ENCODE peak calls at places on chromosomes 3 and 15, in five cellular contexts. One of them, this sample, is unnamed.
A peak's percentile ranks its signal among the peaks of the same experiment; 100 is the strongest.

GRCh38 chr3:124119056-124119721 is 127.3 kb upstream of the ROPN1 start:
- DNase-seq in mammary epithelial cell: no peak
- DNase-seq in A549: peak; percentile 6
- DNase-seq in mucosa of descending colon: no peak
- DNase-seq in esophagus squamous epithelium: no peak
- DNase-seq in this sample: no peak

GRCh38 chr15:32933241-32933640 is 215.4 kb downstream of the GREM1 start:
- DNase-seq in mammary epithelial cell: no peak
- DNase-seq in A549: no peak
- DNase-seq in mucosa of descending colon: no peak
- DNase-seq in esophagus squamous epithelium: no peak
- DNase-seq in this sample: no peak

GRCh38 chr15:48644827-48645557 is 517 bp downstream of the FBN1 start:
- DNase-seq in mammary epithelial cell: peak; percentile 63
- DNase-seq in A549: peak; percentile 58
- DNase-seq in mucosa of descending colon: peak; percentile 18
- DNase-seq in esophagus squamous epithelium: no peak
- DNase-seq in this sample: no peak

GRCh38 chr3:197025736-197026480 is 3.7 kb downstream of the MELTF start:
- DNase-seq in mammary epithelial cell: no peak
- DNase-seq in A549: no peak
- DNase-seq in mucosa of descending colon: no peak
- DNase-seq in esophagus squamous epithelium: no peak
- DNase-seq in this sample: no peak

GRCh38 chr3:58333206-58334012 is 717 bp downstream of the PXK start:
- DNase-seq in mammary epithelial cell: no peak
- DNase-seq in A549: peak; percentile 13
- DNase-seq in mucosa of descending colon: peak; percentile 48
- DNase-seq in esophagus squamous epithelium: no peak
- DNase-seq in this sample: no peak

GRCh38 chr3:175605851-175606250 is 746.7 kb downstream of the NAALADL2 start:
- DNase-seq in mammary epithelial cell: no peak
- DNase-seq in A549: no peak
- DNase-seq in mucosa of descending colon: no peak
- DNase-seq in esophagus squamous epithelium: no peak
- DNase-seq in this sample: no peak

GRCh38 chr3:127456471-127457093 is 134.0 kb downstream of the TPRA1 start:
- DNase-seq in mammary epithelial cell: peak; percentile 89
- DNase-seq in A549: no peak
- DNase-seq in mucosa of descending colon: no peak
- DNase-seq in esophagus squamous epithelium: no peak
- DNase-seq in this sample: no peak

GRCh38 chr3:17040322-17040721 is 155.6 kb downstream of the PLCL2 start:
- DNase-seq in mammary epithelial cell: no peak
- DNase-seq in A549: no peak
- DNase-seq in mucosa of descending colon: no peak
- DNase-seq in esophagus squamous epithelium: no peak
- DNase-seq in this sample: no peak

GRCh38 chr3:24494616-24495333 is at the start of gene THRB:
- DNase-seq in mammary epithelial cell: peak; percentile 77
- DNase-seq in A549: peak; percentile 70
- DNase-seq in mucosa of descending colon: peak; percentile 80
- DNase-seq in esophagus squamous epithelium: no peak
- DNase-seq in this sample: peak; percentile 24

GRCh38 chr3:160129459-160130061 is 95.7 kb upstream of the C3orf80 start:
- DNase-seq in mammary epithelial cell: peak; percentile 95
- DNase-seq in A549: peak; percentile 81
- DNase-seq in mucosa of descending colon: no peak
- DNase-seq in esophagus squamous epithelium: no peak
- DNase-seq in this sample: no peak

GRCh38 chr15:52789601-52790165 is 453 bp downstream of the ONECUT1 start:
- DNase-seq in mammary epithelial cell: peak; percentile 21
- DNase-seq in A549: peak; percentile 64
- DNase-seq in mucosa of descending colon: no peak
- DNase-seq in esophagus squamous epithelium: no peak
- DNase-seq in this sample: no peak

GRCh38 chr3:156586905-156587766 is 32.2 kb upstream of the SSR3 start:
- DNase-seq in mammary epithelial cell: no peak
- DNase-seq in A549: no peak
- DNase-seq in mucosa of descending colon: no peak
- DNase-seq in esophagus squamous epithelium: no peak
- DNase-seq in this sample: no peak

GRCh38 chr15:99578809-99579208 is 13.0 kb downstream of the MEF2A start:
- DNase-seq in mammary epithelial cell: no peak
- DNase-seq in A549: no peak
- DNase-seq in mucosa of descending colon: no peak
- DNase-seq in esophagus squamous epithelium: no peak
- DNase-seq in this sample: no peak

GRCh38 chr3:14836049-14836468 is 17.3 kb downstream of the FGD5 start:
- DNase-seq in mammary epithelial cell: no peak
- DNase-seq in A549: no peak
- DNase-seq in mucosa of descending colon: peak; percentile 52
- DNase-seq in esophagus squamous epithelium: no peak
- DNase-seq in this sample: no peak

GRCh38 chr3:56845505-56845904 is 43.8 kb upstream of the ARHGEF3 start:
- DNase-seq in mammary epithelial cell: no peak
- DNase-seq in A549: no peak
- DNase-seq in mucosa of descending colon: no peak
- DNase-seq in esophagus squamous epithelium: no peak
- DNase-seq in this sample: no peak

GRCh38 chr3:60756231-60756630 is 495.0 kb downstream of the FHIT start:
- DNase-seq in mammary epithelial cell: no peak
- DNase-seq in A549: no peak
- DNase-seq in mucosa of descending colon: no peak
- DNase-seq in esophagus squamous epithelium: no peak
- DNase-seq in this sample: no peak

GRCh38 chr3:138461696-138462295 is 27.4 kb downstream of the ESYT3 start:
- DNase-seq in mammary epithelial cell: no peak
- DNase-seq in A549: no peak
- DNase-seq in mucosa of descending colon: no peak
- DNase-seq in esophagus squamous epithelium: no peak
- DNase-seq in this sample: no peak

GRCh38 chr15:100118546-100118945 is 223.2 kb downstream of the ADAMTS17 start:
- DNase-seq in mammary epithelial cell: no peak
- DNase-seq in A549: no peak
- DNase-seq in mucosa of descending colon: no peak
- DNase-seq in esophagus squamous epithelium: no peak
- DNase-seq in this sample: no peak

GRCh38 chr15:26628879-26629529 is 143.9 kb downstream of the GABRB3 start:
- DNase-seq in mammary epithelial cell: no peak
- DNase-seq in A549: peak; percentile 97
- DNase-seq in mucosa of descending colon: peak; percentile 60
- DNase-seq in esophagus squamous epithelium: no peak
- DNase-seq in this sample: no peak

GRCh38 chr15:98745179-98745578 is 96.8 kb downstream of the IGF1R start:
- DNase-seq in mammary epithelial cell: peak; percentile 41
- DNase-seq in A549: no peak
- DNase-seq in mucosa of descending colon: peak; percentile 38
- DNase-seq in esophagus squamous epithelium: no peak
- DNase-seq in this sample: no peak

GRCh38 chr3:43696881-43697280 is 6.1 kb downstream of the ABHD5 start:
- DNase-seq in mammary epithelial cell: peak; percentile 21
- DNase-seq in A549: no peak
- DNase-seq in mucosa of descending colon: no peak
- DNase-seq in esophagus squamous epithelium: no peak
- DNase-seq in this sample: no peak

GRCh38 chr3:126678691-126679317 is 23.9 kb upstream of the TXNRD3 start:
- DNase-seq in mammary epithelial cell: no peak
- DNase-seq in A549: no peak
- DNase-seq in mucosa of descending colon: peak; percentile 25
- DNase-seq in esophagus squamous epithelium: no peak
- DNase-seq in this sample: no peak

GRCh38 chr3:66603161-66603611 is 102.4 kb upstream of the LRIG1 start:
- DNase-seq in mammary epithelial cell: peak; percentile 17
- DNase-seq in A549: no peak
- DNase-seq in mucosa of descending colon: no peak
- DNase-seq in esophagus squamous epithelium: no peak
- DNase-seq in this sample: no peak

GRCh38 chr3:59540241-59540640 is 490.4 kb upstream of the CFAP20DC start:
- DNase-seq in mammary epithelial cell: no peak
- DNase-seq in A549: no peak
- DNase-seq in mucosa of descending colon: no peak
- DNase-seq in esophagus squamous epithelium: no peak
- DNase-seq in this sample: no peak

GRCh38 chr3:123656691-123657090 is 71.8 kb upstream of the HACD2 start:
- DNase-seq in mammary epithelial cell: no peak
- DNase-seq in A549: peak; percentile 34
- DNase-seq in mucosa of descending colon: peak; percentile 34
- DNase-seq in esophagus squamous epithelium: no peak
- DNase-seq in this sample: no peak

GRCh38 chr3:143596957-143597642 is 251.2 kb downstream of the SLC9A9 start:
- DNase-seq in mammary epithelial cell: no peak
- DNase-seq in A549: no peak
- DNase-seq in mucosa of descending colon: peak; percentile 49
- DNase-seq in esophagus squamous epithelium: no peak
- DNase-seq in this sample: no peak

GRCh38 chr3:108882762-108883161 is 60.2 kb downstream of the TRAT1 start:
- DNase-seq in mammary epithelial cell: no peak
- DNase-seq in A549: no peak
- DNase-seq in mucosa of descending colon: no peak
- DNase-seq in esophagus squamous epithelium: no peak
- DNase-seq in this sample: no peak

GRCh38 chr3:108883373-108883772 is 60.8 kb downstream of the TRAT1 start:
- DNase-seq in mammary epithelial cell: no peak
- DNase-seq in A549: no peak
- DNase-seq in mucosa of descending colon: no peak
- DNase-seq in esophagus squamous epithelium: no peak
- DNase-seq in this sample: no peak

GRCh38 chr3:108877906-108878305 is 55.3 kb downstream of the TRAT1 start:
- DNase-seq in mammary epithelial cell: no peak
- DNase-seq in A549: no peak
- DNase-seq in mucosa of descending colon: no peak
- DNase-seq in esophagus squamous epithelium: no peak
- DNase-seq in this sample: no peak

DNA sequence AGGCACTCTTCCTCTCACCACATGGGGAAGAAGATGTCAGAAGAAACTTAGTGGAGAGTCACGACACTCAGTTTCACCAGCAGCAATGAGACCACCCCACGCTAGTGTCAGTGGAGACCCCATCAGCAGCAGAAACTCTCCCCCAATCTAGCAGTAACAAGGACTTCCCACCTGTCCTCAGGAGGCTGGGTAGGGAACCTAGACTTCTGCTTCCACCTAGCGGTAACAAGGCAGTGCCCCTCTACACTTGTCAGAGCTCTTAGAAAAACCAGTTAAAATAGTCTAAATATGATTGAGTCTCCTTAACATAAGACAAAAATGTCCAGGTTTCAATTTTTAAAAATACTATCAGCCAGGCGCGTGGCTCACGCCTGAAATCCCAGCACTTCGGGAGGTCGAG is 57.3 kb downstream of the TRAT1 start:
- DNase-seq in mammary epithelial cell: no peak
- DNase-seq in A549: peak; percentile 25
- DNase-seq in mucosa of descending colon: no peak
- DNase-seq in esophagus squamous epithelium: no peak
- DNase-seq in this sample: no peak
- TF ChIP-seq CTCF in mammary epithelial cell: peak; percentile 9
- TF ChIP-seq CTCF in A549: peak; percentile 23
- TF ChIP-seq CTCF in mucosa of descending colon: no peak
- TF ChIP-seq CTCF in esophagus squamous epithelium: no peak
- TF ChIP-seq CTCF in this sample: no peak

DNA sequence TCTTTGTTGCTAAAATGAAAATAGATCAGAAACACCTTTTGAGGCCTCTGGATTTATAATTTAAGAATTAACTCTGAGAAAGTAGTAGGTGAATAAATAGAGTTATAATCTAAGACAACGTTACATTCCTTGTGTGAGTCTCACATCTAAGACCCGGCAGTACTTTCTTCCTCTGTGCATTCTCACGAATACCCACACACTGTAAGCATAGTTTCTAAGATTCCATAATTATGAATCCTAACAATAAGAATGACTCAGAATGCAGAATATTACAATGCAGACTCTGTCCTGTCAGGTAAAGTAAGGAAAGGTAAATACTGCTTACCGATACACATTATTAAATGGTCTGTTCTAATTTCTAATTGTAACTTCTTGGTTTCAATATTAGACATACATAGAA is 257.7 kb upstream of the CNTN6 start:
- DNase-seq in mammary epithelial cell: peak; percentile 40
- DNase-seq in A549: no peak
- DNase-seq in mucosa of descending colon: no peak
- DNase-seq in esophagus squamous epithelium: no peak
- DNase-seq in this sample: no peak
- H3K9me3 ChIP-seq in mammary epithelial cell: peaks cover 6% of the 10 kb centered on the region
- H3K9me3 ChIP-seq in A549: no peaks in the 10 kb centered on the region
- H3K9me3 ChIP-seq in mucosa of descending colon: peaks cover 4% of the 10 kb centered on the region
- H3K9me3 ChIP-seq in esophagus squamous epithelium: no peaks in the 10 kb centered on the region
- H3K9me3 ChIP-seq in this sample: no peaks in the 10 kb centered on the region

DNA sequence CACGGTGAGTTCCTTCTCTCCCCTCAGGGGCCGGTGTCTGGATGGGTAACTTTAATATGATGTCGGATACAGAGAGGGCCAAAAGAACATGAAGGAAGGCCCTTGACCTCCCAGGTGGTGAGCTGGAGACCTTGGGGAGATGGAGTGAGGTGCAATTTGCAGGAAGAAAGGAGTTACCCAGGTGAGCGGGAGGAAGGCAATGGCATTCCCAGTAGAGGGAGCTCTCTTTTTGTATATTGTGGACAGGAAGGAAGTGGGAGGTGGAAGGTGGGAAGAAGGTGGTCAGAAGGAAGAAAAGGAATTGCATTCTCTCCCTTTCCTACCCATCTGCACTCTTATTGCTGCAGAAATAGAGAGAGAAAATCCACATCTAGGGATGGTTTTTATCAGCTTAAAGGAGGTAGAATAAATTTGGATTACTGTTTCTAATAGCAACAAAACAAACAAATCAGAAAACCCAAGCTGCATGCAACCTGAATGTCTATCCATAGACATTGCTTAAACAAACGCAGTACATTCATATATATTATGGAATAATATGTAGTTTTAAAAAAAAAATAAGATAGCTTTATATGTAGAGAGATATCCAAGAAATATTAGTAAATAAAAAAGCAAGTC is 169.0 kb upstream of the TSC22D2 start:
- DNase-seq in mammary epithelial cell: peak; percentile 59
- DNase-seq in A549: peak; percentile 68
- DNase-seq in mucosa of descending colon: peak; percentile 54
- DNase-seq in esophagus squamous epithelium: no peak
- DNase-seq in this sample: no peak
- TF ChIP-seq CTCF in mammary epithelial cell: peak; percentile 72
- TF ChIP-seq CTCF in A549: peak; percentile 83
- TF ChIP-seq CTCF in mucosa of descending colon: no peak
- TF ChIP-seq CTCF in esophagus squamous epithelium: no peak
- TF ChIP-seq CTCF in this sample: no peak

GRCh38 chr3:46764206-46764605 is 46.5 kb upstream of the PRSS50 start:
- DNase-seq in mammary epithelial cell: no peak
- DNase-seq in A549: no peak
- DNase-seq in mucosa of descending colon: no peak
- DNase-seq in esophagus squamous epithelium: no peak
- DNase-seq in this sample: no peak

GRCh38 chr3:46763178-46763577 is 45.5 kb upstream of the PRSS50 start:
- DNase-seq in mammary epithelial cell: peak; percentile 38
- DNase-seq in A549: no peak
- DNase-seq in mucosa of descending colon: no peak
- DNase-seq in esophagus squamous epithelium: no peak
- DNase-seq in this sample: no peak

DNA sequence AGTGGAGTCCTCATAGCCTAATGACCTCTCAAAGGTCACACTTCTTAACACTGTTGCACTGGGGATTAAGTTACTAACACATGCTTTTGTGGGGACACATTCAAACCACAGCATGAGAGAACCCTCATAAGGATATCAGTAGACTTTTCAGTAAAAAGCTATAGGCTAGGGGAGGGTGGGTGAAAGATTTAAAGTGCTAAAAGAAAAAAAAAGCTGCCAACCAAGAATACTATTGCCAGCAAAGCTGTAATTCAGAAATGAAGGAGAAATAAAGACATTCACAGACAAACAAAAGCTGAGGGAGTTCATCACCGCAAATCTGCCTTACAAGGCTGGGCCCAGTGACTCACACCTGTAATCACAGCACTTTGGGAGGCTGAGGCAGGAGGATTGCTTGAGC is 50.4 kb upstream of the PRSS50 start:
- DNase-seq in mammary epithelial cell: no peak
- DNase-seq in A549: no peak
- DNase-seq in mucosa of descending colon: no peak
- DNase-seq in esophagus squamous epithelium: no peak
- DNase-seq in this sample: no peak
- H3K9me3 ChIP-seq in mammary epithelial cell: peaks cover 5% of the 10 kb centered on the region
- H3K9me3 ChIP-seq in A549: peaks cover 12% of the 10 kb centered on the region
- H3K9me3 ChIP-seq in mucosa of descending colon: peaks cover 27% of the 10 kb centered on the region
- H3K9me3 ChIP-seq in esophagus squamous epithelium: peaks cover 26% of the 10 kb centered on the region
- H3K9me3 ChIP-seq in this sample: peaks cover 29% of the 10 kb centered on the region

This sample was measured in thoracic aorta.